ENCODE peak calls at places on chromosomes 3 and 15, in four cellular contexts. M is GF-D8, G is A172, I is adrenal gland. S is an unnamed sample.

GRCh38 chr3:99753268-99753975 is 64.2 kb upstream of the CMSS1 start:
- DNase-seq in M (no peak), I (no peak), G (peak), S (no peak)

GRCh38 chr3:132641837-132642538 is 17.6 kb downstream of the ACAD11 start:
- DNase-seq in I (no peak), M (peak), G (peak), S (peak)

GRCh38 chr15:39770748-39771689 is 11.6 kb downstream of the FSIP1 start:
- DNase-seq in G (peak), M (no peak), I (no peak), S (peak)

GRCh38 chr3:65526656-65527055 is 512.1 kb downstream of the MAGI1 start:
- DNase-seq in M (no peak), G (no peak), I (no peak), S (no peak)

GRCh38 chr15:91561371-91562100 is 292.0 kb upstream of the SLCO3A1 start:
- DNase-seq in M (no peak), G (peak), I (peak), S (no peak)

GRCh38 chr15:67397139-67397538 is 123.8 kb upstream of the C15orf61 start:
- DNase-seq in M (no peak), G (no peak), I (no peak), S (no peak)

GRCh38 chr15:49188933-49189332 is 18.9 kb downstream of the GALK2 start:
- DNase-seq in I (no peak), G (no peak), M (no peak), S (no peak)

GRCh38 chr15:96372554-96372953 is 42.1 kb downstream of the NR2F2 start:
- DNase-seq in G (no peak), I (no peak), M (no peak), S (no peak)

GRCh38 chr3:192130534-192131132 is 596.7 kb downstream of the FGF12 start:
- DNase-seq in I (peak), M (no peak), G (peak), S (no peak)

GRCh38 chr3:8816106-8816505 is 46.7 kb upstream of the OXTR start:
- DNase-seq in G (peak), M (no peak), I (no peak), S (no peak)

GRCh38 chr15:71687902-71688508 is 122.3 kb upstream of the NR2E3 start:
- DNase-seq in G (no peak), I (no peak), M (no peak), S (no peak)

GRCh38 chr15:99708563-99708962 is 24.7 kb downstream of the LYSMD4 start:
- DNase-seq in I (peak), M (no peak), G (peak), S (no peak)

GRCh38 chr3:126539558-126540250 is 15.7 kb downstream of the CHST13 start:
- DNase-seq in M (no peak), G (no peak), I (peak), S (no peak)

GRCh38 chr3:9448643-9449042 is 51.2 kb downstream of the SETD5 start:
- DNase-seq in I (no peak), G (no peak), M (no peak), S (no peak)

GRCh38 chr3:147015334-147015733 is 391.0 kb downstream of the ZIC4 start:
- DNase-seq in G (no peak), M (no peak), I (no peak), S (no peak)

GRCh38 chr15:60043744-60044435 is 39.8 kb downstream of the FOXB1 start:
- DNase-seq in G (no peak), M (no peak), I (no peak), S (no peak)

GRCh38 chr15:52481915-52482314 is 46.8 kb downstream of the MYO5A start:
- DNase-seq in M (peak), I (peak), G (peak), S (no peak)

GRCh38 chr3:168250415-168250861 is 154.7 kb upstream of the GOLIM4 start:
- DNase-seq in G (peak), I (no peak), M (no peak), S (no peak)

GRCh38 chr3:13927295-13927694 is 47.4 kb upstream of the WNT7A start:
- DNase-seq in M (no peak), G (peak), I (no peak), S (no peak)

GRCh38 chr3:63886843-63887242 is 23.2 kb downstream of the ATXN7 start:
- DNase-seq in I (no peak), G (no peak), M (no peak), S (no peak)

GRCh38 chr15:88016373-88016772 is 240.2 kb downstream of the NTRK3 start:
- DNase-seq in G (no peak), M (no peak), I (no peak), S (no peak)

S was measured in DMS 273 treated with DMSO at 0.1 percent for 48 hours.